ENCODE peak calls at places on chromosomes 13 and 19, in six cellular contexts. G is H1, L is SK-N-SH, C is K562, N is HL-60, E is HepG2. O is an unnamed sample.
A peak's percentile ranks its signal among the peaks of the same experiment; 100 is the strongest.

GRCh38 chr19:29610574-29611271 is 4.6 kb downstream of the POP4 start:
- DNase-seq in C (peak; percentile 71), G (peak; percentile 82), L (peak; percentile 90), E (peak; percentile 64), N (peak; percentile 85), O (peak; percentile 75)

GRCh38 chr13:59750860-59751259 is 412.9 kb downstream of the DIAPH3 start:
- DNase-seq in C (no peak), L (peak; percentile 60), E (no peak), N (no peak), G (peak; percentile 31), O (no peak)

GRCh38 chr19:41324921-41325639 is 15.1 kb downstream of the CCDC97 start:
- DNase-seq in N (no peak), C (peak; percentile 92), E (peak; percentile 82), L (peak; percentile 81), G (peak; percentile 65), O (no peak)

GRCh38 chr19:45250832-45251451 is at the start of gene MARK4:
- DNase-seq in L (peak; percentile 99), E (no peak), C (peak; percentile 96), N (peak; percentile 32), G (no peak), O (no peak)

GRCh38 chr13:111558700-111559088 is 238.3 kb downstream of the TEX29 start:
- DNase-seq in G (no peak), C (no peak), E (no peak), L (no peak), N (no peak), O (no peak)

GRCh38 chr13:106593131-106593530 is 25.2 kb upstream of the ARGLU1 start:
- DNase-seq in C (no peak), G (no peak), E (no peak), L (no peak), N (peak; percentile 63), O (no peak)

GRCh38 chr13:113448885-113449692 is 4.2 kb downstream of the ADPRHL1 start:
- DNase-seq in E (peak; percentile 91), N (no peak), L (no peak), C (peak; percentile 69), G (no peak), O (peak; percentile 4)

GRCh38 chr19:37989855-37990254 is 82.8 kb downstream of the SIPA1L3 start:
- DNase-seq in L (no peak), G (peak; percentile 58), C (no peak), E (no peak), N (no peak), O (no peak)

GRCh38 chr19:40709817-40710216 is 6.9 kb downstream of the COQ8B start:
- DNase-seq in L (no peak), C (no peak), E (no peak), G (no peak), N (no peak), O (no peak)

GRCh38 chr13:24644051-24644450 is 36.2 kb upstream of the ATP12A start:
- DNase-seq in G (no peak), E (no peak), N (no peak), L (no peak), C (no peak), O (no peak)

GRCh38 chr13:38346764-38347163 is 2.9 kb upstream of the UFM1 start:
- DNase-seq in N (no peak), G (no peak), E (no peak), C (no peak), L (no peak), O (no peak)

GRCh38 chr19:43132696-43133095 is 50.2 kb upstream of the PSG2 start:
- DNase-seq in E (no peak), N (no peak), L (no peak), C (no peak), G (no peak), O (no peak)

GRCh38 chr19:20964798-20965197 is 41.7 kb downstream of the ZNF85 start:
- DNase-seq in C (no peak), E (peak; percentile 13), L (no peak), G (peak; percentile 5), N (no peak), O (no peak)

GRCh38 chr19:45395524-45396388 is 9.1 kb downstream of the PPP1R13L start:
- DNase-seq in L (no peak), G (no peak), N (no peak), C (no peak), E (no peak), O (no peak)

GRCh38 chr19:5077209-5077515 is 108.2 kb downstream of the KDM4B start:
- DNase-seq in G (no peak), C (no peak), N (no peak), E (no peak), L (no peak), O (no peak)
- TF ChIP-seq GABPA in G (no peak), C (no peak), N (no peak), E (no peak), L (no peak), O (no peak)

DNA sequence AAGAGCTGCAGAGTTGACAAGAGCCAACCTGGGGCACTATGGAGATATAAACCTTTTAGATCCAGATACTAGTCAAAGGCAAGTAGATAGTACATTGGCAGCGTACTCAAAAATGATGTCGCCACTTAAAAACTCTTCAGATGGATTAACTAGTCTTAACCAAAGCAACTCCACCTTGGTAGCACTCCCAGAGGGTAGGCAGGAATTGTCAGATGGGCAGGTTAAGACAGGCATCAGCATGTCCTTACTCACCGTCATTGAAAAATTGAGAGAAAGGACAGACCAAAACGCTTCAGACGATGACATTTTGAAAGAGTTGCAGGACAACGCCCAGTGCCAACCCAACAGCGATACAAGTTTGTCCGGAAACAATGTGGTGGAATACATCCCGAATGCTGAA is 8.9 kb downstream of the ZNF507 start:
- DNase-seq in E (no peak), N (no peak), G (no peak), C (no peak), L (no peak), O (no peak)
- TF ChIP-seq GABPA in E (no peak), N (no peak), G (no peak), C (no peak), L (no peak), O (no peak)

DNA sequence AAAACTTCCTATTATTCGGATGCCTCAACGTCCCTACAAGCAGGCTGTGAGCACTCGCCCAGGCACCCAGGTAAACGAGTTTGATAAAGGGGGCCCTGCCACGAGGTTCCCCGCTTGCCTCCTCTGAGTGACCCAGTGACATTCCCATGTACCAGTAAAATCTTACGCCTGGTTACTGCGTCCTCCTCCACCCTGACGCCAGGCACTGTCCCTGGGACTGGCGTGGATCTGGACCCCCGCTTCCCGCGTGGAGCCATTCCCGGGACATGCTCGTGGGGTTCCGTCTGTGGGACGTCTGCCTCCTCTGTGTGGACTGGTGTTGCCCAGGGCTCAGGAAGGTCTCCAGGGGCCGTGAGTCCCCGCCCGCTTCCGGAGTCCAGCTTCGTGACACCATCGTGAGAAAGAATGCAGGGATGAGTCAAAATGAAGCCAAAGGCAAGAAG is 407 bp upstream of the ZNF550 start:
- DNase-seq in G (no peak), N (no peak), E (no peak), L (peak; percentile 30), C (no peak), O (no peak)
- TF ChIP-seq GABPA in G (no peak), N (no peak), E (no peak), L (no peak), C (peak; percentile 56), O (no peak)

GRCh38 chr13:110340812-110341444 is 33.8 kb downstream of the COL4A2 start:
- DNase-seq in C (no peak), N (no peak), G (no peak), E (no peak), L (no peak), O (no peak)
- TF ChIP-seq GABPA in C (peak; percentile 42), N (no peak), G (no peak), E (no peak), L (no peak), O (peak; percentile 17)

GRCh38 chr19:15421726-15422260 is 3.0 kb upstream of the AKAP8L start:
- DNase-seq in N (no peak), G (no peak), C (no peak), E (no peak), L (peak; percentile 88), O (no peak)
- TF ChIP-seq GABPA in N (no peak), G (no peak), C (no peak), E (no peak), L (no peak), O (no peak)

GRCh38 chr13:48602296-48603040 is 51.3 kb upstream of the CYSLTR2 start:
- DNase-seq in L (no peak), G (no peak), E (no peak), N (no peak), C (no peak), O (no peak)
- TF ChIP-seq GABPA in L (no peak), G (no peak), E (no peak), N (no peak), C (no peak), O (no peak)

GRCh38 chr19:10450191-10450852 is 30.0 kb downstream of the PDE4A start:
- DNase-seq in L (peak; percentile 14), N (no peak), G (no peak), E (no peak), C (peak; percentile 7), O (no peak)

GRCh38 chr19:10450853-10451609 is 30.7 kb downstream of the PDE4A start:
- DNase-seq in N (no peak), L (peak; percentile 58), C (peak; percentile 96), G (peak; percentile 31), E (no peak), O (no peak)

GRCh38 chr19:10454267-10454666 is 33.9 kb downstream of the PDE4A start:
- DNase-seq in N (no peak), L (peak; percentile 86), C (peak; percentile 53), G (peak; percentile 56), E (no peak), O (no peak)

GRCh38 chr19:10453852-10454251 is 33.5 kb downstream of the PDE4A start:
- DNase-seq in L (no peak), N (no peak), C (no peak), G (no peak), E (no peak), O (no peak)

DNA sequence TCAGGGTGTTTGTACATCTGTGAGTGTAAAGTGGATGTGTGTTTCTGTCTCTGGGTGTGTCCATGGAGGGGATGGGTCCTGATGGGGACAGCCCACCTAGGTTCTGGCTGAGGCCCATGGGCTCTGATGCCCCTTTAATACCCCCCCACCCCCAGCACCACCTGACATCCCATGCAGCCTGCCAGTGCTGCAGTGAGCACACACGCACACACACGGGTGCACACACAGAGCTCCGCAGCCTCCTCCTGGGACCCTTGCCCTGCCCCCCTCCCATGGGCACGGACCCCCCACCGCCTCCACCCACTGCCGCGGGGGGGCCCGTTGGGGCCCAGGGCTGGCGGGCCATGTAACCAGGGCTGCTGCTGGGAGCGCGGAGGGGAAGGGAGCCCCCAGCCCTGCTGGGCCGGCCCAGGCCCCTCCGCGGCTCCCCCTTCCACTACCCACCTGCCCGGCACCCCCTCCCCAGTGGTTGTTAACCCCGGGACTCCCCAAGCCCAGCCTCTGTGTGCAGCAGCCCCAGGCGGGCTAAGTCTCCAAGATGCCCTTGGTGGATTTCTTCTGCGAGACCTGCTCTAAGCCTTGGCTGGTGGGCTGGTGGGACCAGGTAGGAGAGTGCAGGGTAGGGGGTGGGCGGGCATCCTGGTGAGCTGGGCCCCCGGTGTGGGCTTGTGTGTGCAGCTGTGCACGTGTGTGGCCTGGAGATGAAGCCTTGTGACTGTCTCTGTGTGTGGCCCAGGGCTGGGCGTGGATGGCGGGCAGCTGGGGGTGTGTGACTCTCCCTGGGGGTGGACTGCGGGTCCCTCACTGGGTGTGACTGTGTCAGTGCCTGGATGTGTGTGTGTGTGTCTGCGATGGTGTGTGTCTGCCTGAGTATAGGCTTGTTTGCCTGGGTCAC is 32.6 kb downstream of the PDE4A start:
- DNase-seq in N (no peak), G (no peak), C (peak; percentile 3), E (no peak), L (peak; percentile 38), O (no peak)
- TF ChIP-seq GABPA in N (no peak), G (no peak), C (no peak), E (no peak), L (no peak), O (no peak)

O was measured in GM12878.